ENCODE peak calls at places on chromosomes 2 and 18, in ten cellular contexts. C is kidney, T is endodermal cell, Z is WERI-Rb-1, U is IMR-90, N is brain microvascular endothelial cell, X is prostate gland, I is glutamatergic neuron, D is RWPE1, R is adrenal gland. O is an unnamed sample.

GRCh38 chr2:54655051-54655809 is 68.2 kb upstream of the EML6 start:
- DNase-seq in C (no peak), T (peak), Z (no peak), U (peak), N (no peak), X (no peak), I (no peak), D (no peak), R (no peak), O (no peak)

GRCh38 chr2:46663614-46664013 is 184.2 kb downstream of the TMEM247 start:
- DNase-seq in C (no peak), T (no peak), Z (peak), U (no peak), N (no peak), X (no peak), I (no peak), D (no peak), R (no peak), O (no peak)

GRCh38 chr2:25043241-25043867 is 1.5 kb downstream of the EFR3B start:
- DNase-seq in C (no peak), T (peak), Z (no peak), U (peak), N (peak), X (no peak), I (no peak), D (no peak), R (peak), O (peak)

GRCh38 chr2:2768476-2768875 is 437.4 kb upstream of the MYT1L start:
- DNase-seq in C (no peak), T (no peak), Z (no peak), U (no peak), N (no peak), X (no peak), I (no peak), D (no peak), R (no peak), O (no peak)

GRCh38 chr2:113200736-113201490 is 27.1 kb downstream of the PSD4 start:
- DNase-seq in C (no peak), T (no peak), Z (no peak), U (no peak), N (no peak), X (no peak), I (no peak), D (peak), R (no peak), O (no peak)

GRCh38 chr18:60445341-60445740 is 72.8 kb upstream of the MC4R start:
- DNase-seq in C (no peak), T (no peak), Z (no peak), U (peak), N (peak), X (no peak), I (no peak), D (no peak), R (no peak), O (no peak)

GRCh38 chr2:176473177-176473576 is 203.9 kb downstream of the MTX2 start:
- DNase-seq in C (no peak), T (no peak), Z (no peak), U (peak), N (no peak), X (peak), I (no peak), D (peak), R (peak), O (peak)

GRCh38 chr2:190535586-190535985 is 1.1 kb upstream of the NEMP2 start:
- DNase-seq in C (no peak), T (no peak), Z (no peak), U (no peak), N (no peak), X (no peak), I (no peak), D (no peak), R (no peak), O (no peak)

GRCh38 chr18:10926565-10927194 is 222.7 kb downstream of the PIEZO2 start:
- DNase-seq in C (no peak), T (no peak), Z (no peak), U (peak), N (peak), X (no peak), I (no peak), D (no peak), R (no peak), O (peak)

GRCh38 chr2:190482441-190482840 is 52.1 kb downstream of the NEMP2 start:
- DNase-seq in C (no peak), T (no peak), Z (no peak), U (peak), N (no peak), X (no peak), I (no peak), D (no peak), R (no peak), O (no peak)

GRCh38 chr2:98541489-98541888 is 66.8 kb downstream of the COA5 start:
- DNase-seq in C (no peak), T (no peak), Z (no peak), U (no peak), N (no peak), X (no peak), I (no peak), D (no peak), R (no peak), O (no peak)

GRCh38 chr2:178195390-178196166 is 1.3 kb downstream of the OSBPL6 start:
- DNase-seq in C (no peak), T (no peak), Z (peak), U (no peak), N (no peak), X (no peak), I (no peak), D (no peak), R (no peak), O (no peak)

GRCh38 chr2:208101716-208102631 is 22.4 kb downstream of the CRYGD start:
- DNase-seq in C (no peak), T (no peak), Z (no peak), U (peak), N (peak), X (no peak), I (no peak), D (peak), R (peak), O (peak)

GRCh38 chr2:41937921-41938708 is 109.7 kb upstream of the PKDCC start:
- DNase-seq in C (no peak), T (peak), Z (no peak), U (peak), N (no peak), X (no peak), I (no peak), D (no peak), R (no peak), O (no peak)

GRCh38 chr2:47179325-47179724 is 24.2 kb upstream of the STPG4 start:
- DNase-seq in C (no peak), T (no peak), Z (no peak), U (no peak), N (no peak), X (no peak), I (no peak), D (no peak), R (no peak), O (no peak)

GRCh38 chr2:208608436-208608835 is 201.8 kb downstream of the PTH2R start:
- DNase-seq in C (no peak), T (no peak), Z (peak), U (no peak), N (no peak), X (no peak), I (no peak), D (no peak), R (no peak), O (peak)

GRCh38 chr2:31207790-31208189 is 9.5 kb downstream of the CAPN14 start:
- DNase-seq in C (no peak), T (peak), Z (no peak), U (no peak), N (no peak), X (no peak), I (no peak), D (no peak), R (no peak), O (no peak)

GRCh38 chr2:176178807-176179271 is 9.6 kb upstream of the HOXD1 start:
- DNase-seq in C (no peak), T (peak), Z (no peak), U (no peak), N (no peak), X (no peak), I (no peak), D (peak), R (no peak), O (peak)

GRCh38 chr2:58930541-58930940 is 689.4 kb upstream of the FANCL start:
- DNase-seq in C (no peak), T (no peak), Z (no peak), U (peak), N (peak), X (no peak), I (no peak), D (no peak), R (no peak), O (no peak)

DNA sequence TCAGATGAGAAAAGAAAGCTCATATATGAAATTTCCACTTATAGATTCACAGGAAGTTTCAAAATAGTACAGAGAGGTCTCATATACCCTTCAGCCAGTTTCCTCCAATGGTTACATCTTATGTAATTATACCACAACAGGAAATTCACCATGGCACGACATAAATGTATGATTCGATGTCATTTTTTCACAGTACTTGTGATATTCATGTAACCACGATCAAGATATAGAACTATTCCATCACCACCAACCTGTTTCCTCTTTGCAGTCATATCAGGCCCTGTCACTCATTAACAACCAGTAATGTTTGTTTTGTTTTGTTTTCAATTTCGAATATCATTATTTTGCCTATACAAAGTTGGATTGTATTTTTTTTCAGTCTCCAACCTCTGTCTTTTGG is 314.3 kb upstream of the POU3F3 start:
- DNase-seq in C (no peak), T (no peak), Z (no peak), U (no peak), N (no peak), X (no peak), I (no peak), D (no peak), R (no peak), O (no peak)
- TF ChIP-seq CTCF in C (no peak), T (no peak), Z (no peak), U (no peak), N (no peak), X (no peak), I (no peak), D (no peak), R (no peak), O (no peak)

GRCh38 chr2:204268971-204269370 is 276.3 kb upstream of the PARD3B start:
- DNase-seq in C (no peak), T (no peak), Z (no peak), U (no peak), N (no peak), X (no peak), I (no peak), D (no peak), R (no peak), O (no peak)

GRCh38 chr2:204272089-204272488 is 273.2 kb upstream of the PARD3B start:
- DNase-seq in C (no peak), T (peak), Z (no peak), U (no peak), N (no peak), X (no peak), I (no peak), D (no peak), R (no peak), O (no peak)

GRCh38 chr2:204265701-204266310 is 279.5 kb upstream of the PARD3B start:
- DNase-seq in C (no peak), T (no peak), Z (peak), U (no peak), N (no peak), X (no peak), I (no peak), D (no peak), R (no peak), O (no peak)

GRCh38 chr2:204264746-204265145 is 280.5 kb upstream of the PARD3B start:
- DNase-seq in C (no peak), T (no peak), Z (no peak), U (no peak), N (no peak), X (no peak), I (no peak), D (no peak), R (no peak), O (no peak)

DNA sequence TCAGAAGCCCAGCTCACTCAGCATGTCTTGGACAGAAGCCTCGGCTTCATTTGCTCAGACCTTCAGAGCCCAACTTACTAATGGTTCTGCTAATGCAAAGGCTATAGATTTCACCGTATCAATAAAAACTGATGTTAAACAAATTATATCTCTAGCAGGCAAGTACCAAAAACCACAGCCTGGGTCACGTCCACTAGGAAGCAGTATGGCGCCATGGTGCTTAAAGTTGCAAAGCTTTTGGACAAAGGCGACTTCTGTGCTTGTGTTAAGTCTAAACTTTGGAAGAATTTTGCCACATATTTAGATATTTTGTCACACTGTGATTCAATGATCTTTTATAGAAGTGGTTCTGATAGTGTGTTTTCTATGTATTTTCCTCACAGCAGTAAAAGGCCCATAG is 276.8 kb upstream of the PARD3B start:
- DNase-seq in C (no peak), T (no peak), Z (no peak), U (peak), N (no peak), X (no peak), I (no peak), D (no peak), R (no peak), O (no peak)
- TF ChIP-seq CTCF in C (no peak), T (peak), Z (no peak), U (no peak), N (no peak), X (no peak), I (no peak), D (no peak), R (no peak), O (no peak)

GRCh38 chr2:65182570-65182969 is 45.1 kb upstream of the ACTR2 start:
- DNase-seq in C (no peak), T (no peak), Z (no peak), U (no peak), N (no peak), X (no peak), I (no peak), D (no peak), R (no peak), O (no peak)
- TF ChIP-seq CTCF in C (no peak), T (no peak), Z (no peak), U (no peak), N (no peak), X (no peak), I (no peak), D (no peak), R (no peak), O (no peak)

GRCh38 chr2:199704358-199705238 is 146.4 kb downstream of the FTCDNL1 start:
- DNase-seq in C (no peak), T (peak), Z (peak), U (peak), N (peak), X (peak), I (peak), D (peak), R (peak), O (peak)
- TF ChIP-seq CTCF in C (peak), T (peak), Z (peak), U (peak), N (peak), X (peak), I (peak), D (peak), R (peak), O (peak)

DNA sequence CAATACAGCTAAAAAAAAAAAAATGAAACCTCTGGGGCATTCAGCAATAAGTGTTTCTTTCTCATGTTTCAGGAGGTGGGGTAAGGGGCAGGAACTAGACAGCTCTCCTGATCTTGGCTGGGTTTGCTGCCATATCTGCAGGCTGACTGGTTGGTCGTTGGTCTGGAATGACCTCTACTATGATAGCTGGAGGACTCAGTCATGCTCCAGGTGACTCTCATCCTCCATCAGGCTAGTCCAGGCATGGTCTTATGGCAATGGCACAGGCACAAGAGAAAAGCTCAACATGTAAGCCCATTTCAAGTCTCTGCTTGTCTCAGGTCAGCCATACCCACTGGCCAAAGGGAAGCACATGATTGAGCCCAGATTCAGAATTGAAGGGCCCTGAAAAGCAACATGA is 9.5 kb upstream of the SLC1A4 start:
- DNase-seq in C (no peak), T (no peak), Z (no peak), U (no peak), N (no peak), X (peak), I (no peak), D (no peak), R (no peak), O (peak)
- TF ChIP-seq CTCF in C (no peak), T (no peak), Z (no peak), U (no peak), N (no peak), X (no peak), I (no peak), D (no peak), R (no peak), O (no peak)

DNA sequence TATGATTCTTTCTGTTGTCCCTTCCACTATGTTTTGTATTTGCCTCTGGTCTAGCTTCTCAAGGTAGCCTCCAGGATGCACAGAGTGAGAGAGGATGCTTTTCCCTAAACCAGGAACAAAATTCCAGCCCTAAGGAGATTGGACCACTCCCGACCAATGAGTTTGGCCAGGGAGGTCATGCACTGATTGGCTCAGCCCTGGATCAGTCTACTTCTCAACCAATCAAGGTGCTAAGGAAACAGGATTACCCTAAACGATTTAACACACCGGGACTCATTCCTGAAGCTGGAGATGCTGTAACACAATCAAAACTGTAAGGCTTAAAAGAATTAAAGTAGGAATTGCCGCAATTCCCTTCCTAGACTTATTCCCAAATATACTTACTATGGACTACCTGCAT is 34.2 kb upstream of the NR4A2 start:
- DNase-seq in C (no peak), T (no peak), Z (no peak), U (no peak), N (no peak), X (no peak), I (no peak), D (no peak), R (no peak), O (no peak)
- TF ChIP-seq CTCF in C (no peak), T (no peak), Z (no peak), U (no peak), N (no peak), X (no peak), I (no peak), D (no peak), R (no peak), O (no peak)